ENCODE peak calls at places on chromosomes 11 and 22, in five cellular contexts. One of them, this sample, is unnamed.

GRCh38 chr11:1668911-1669473 is 28.0 kb upstream of the KRTAP5-6 start:
- DNase-seq in AML-193: no peak
- DNase-seq in neuronal stem cell: no peak
- DNase-seq in dorsolateral prefrontal cortex: no peak
- DNase-seq in NB4: no peak
- DNase-seq in this sample: no peak

GRCh38 chr11:102604011-102604410 is 21.1 kb downstream of the MMP20 start:
- DNase-seq in neuronal stem cell: no peak
- DNase-seq in AML-193: no peak
- DNase-seq in NB4: no peak
- DNase-seq in dorsolateral prefrontal cortex: no peak
- DNase-seq in this sample: no peak

GRCh38 chr22:39090426-39091064 is 6.5 kb upstream of the APOBEC3H start:
- DNase-seq in AML-193: peak
- DNase-seq in dorsolateral prefrontal cortex: no peak
- DNase-seq in neuronal stem cell: no peak
- DNase-seq in NB4: peak
- DNase-seq in this sample: no peak

GRCh38 chr11:76777922-76778321 is 5.2 kb upstream of the TSKU start:
- DNase-seq in AML-193: no peak
- DNase-seq in NB4: no peak
- DNase-seq in neuronal stem cell: no peak
- DNase-seq in dorsolateral prefrontal cortex: no peak
- DNase-seq in this sample: no peak

GRCh38 chr11:57432714-57433163 is 5.8 kb upstream of the SLC43A3 start:
- DNase-seq in neuronal stem cell: no peak
- DNase-seq in dorsolateral prefrontal cortex: no peak
- DNase-seq in AML-193: peak
- DNase-seq in NB4: peak
- DNase-seq in this sample: peak

GRCh38 chr11:2166091-2166851 is 5.3 kb upstream of the INS start:
- DNase-seq in NB4: peak
- DNase-seq in neuronal stem cell: no peak
- DNase-seq in dorsolateral prefrontal cortex: no peak
- DNase-seq in AML-193: no peak
- DNase-seq in this sample: no peak

GRCh38 chr11:112526699-112527410 is 266.2 kb upstream of the PLET1 start:
- DNase-seq in NB4: no peak
- DNase-seq in AML-193: no peak
- DNase-seq in dorsolateral prefrontal cortex: no peak
- DNase-seq in neuronal stem cell: no peak
- DNase-seq in this sample: no peak

GRCh38 chr11:28086569-28086968 is 21.4 kb downstream of the KIF18A start:
- DNase-seq in AML-193: no peak
- DNase-seq in neuronal stem cell: no peak
- DNase-seq in dorsolateral prefrontal cortex: no peak
- DNase-seq in NB4: no peak
- DNase-seq in this sample: no peak

GRCh38 chr11:65615950-65616574 is 486 bp downstream of the PCNX3 start:
- DNase-seq in NB4: peak
- DNase-seq in neuronal stem cell: no peak
- DNase-seq in dorsolateral prefrontal cortex: no peak
- DNase-seq in AML-193: peak
- DNase-seq in this sample: peak

GRCh38 chr11:33067294-33067693 is 27.9 kb downstream of the TCP11L1 start:
- DNase-seq in AML-193: no peak
- DNase-seq in NB4: no peak
- DNase-seq in neuronal stem cell: no peak
- DNase-seq in dorsolateral prefrontal cortex: no peak
- DNase-seq in this sample: no peak

GRCh38 chr11:1055990-1056771 is 18.5 kb upstream of the MUC2 start:
- DNase-seq in neuronal stem cell: no peak
- DNase-seq in dorsolateral prefrontal cortex: peak
- DNase-seq in AML-193: no peak
- DNase-seq in NB4: no peak
- DNase-seq in this sample: no peak

GRCh38 chr11:129375731-129376657 is at the start of gene BARX2:
- DNase-seq in AML-193: no peak
- DNase-seq in neuronal stem cell: peak
- DNase-seq in dorsolateral prefrontal cortex: no peak
- DNase-seq in NB4: no peak
- DNase-seq in this sample: peak

GRCh38 chr11:103946793-103947565 is 89.5 kb upstream of the DDI1 start:
- DNase-seq in AML-193: no peak
- DNase-seq in dorsolateral prefrontal cortex: no peak
- DNase-seq in neuronal stem cell: no peak
- DNase-seq in NB4: no peak
- DNase-seq in this sample: no peak

GRCh38 chr11:17790453-17790852 is 55.9 kb downstream of the KCNC1 start:
- DNase-seq in neuronal stem cell: no peak
- DNase-seq in AML-193: no peak
- DNase-seq in NB4: no peak
- DNase-seq in dorsolateral prefrontal cortex: no peak
- DNase-seq in this sample: no peak

This sample was measured in HL-60.